ENCODE peak calls at places on chromosomes 5 and 9, in six cellular contexts. One of them, this sample, is unnamed. For H3K4me1, the result is how much of the 10 kb centered on the place peaks cover.

GRCh38 chr5:11384441-11385250 is 519.6 kb downstream of the CTNND2 start:
- DNase-seq in iPS DF 6.9: no peak
- DNase-seq in right cardiac atrium: peak
- DNase-seq in lower lobe of right lung: peak
- DNase-seq in adrenal gland: no peak
- DNase-seq in heart left ventricle: no peak
- DNase-seq in this sample: peak

GRCh38 chr5:68420476-68421344 is 205.2 kb downstream of the PIK3R1 start:
- DNase-seq in iPS DF 6.9: no peak
- DNase-seq in right cardiac atrium: peak
- DNase-seq in lower lobe of right lung: peak
- DNase-seq in adrenal gland: peak
- DNase-seq in heart left ventricle: peak
- DNase-seq in this sample: no peak

GRCh38 chr5:66247176-66247960 is 103.3 kb downstream of the SREK1 start:
- DNase-seq in iPS DF 6.9: no peak
- DNase-seq in right cardiac atrium: no peak
- DNase-seq in lower lobe of right lung: no peak
- DNase-seq in adrenal gland: no peak
- DNase-seq in heart left ventricle: no peak
- DNase-seq in this sample: no peak

GRCh38 chr5:173643964-173644363 is 27.5 kb upstream of the BOD1 start:
- DNase-seq in iPS DF 6.9: peak
- DNase-seq in right cardiac atrium: no peak
- DNase-seq in lower lobe of right lung: no peak
- DNase-seq in adrenal gland: no peak
- DNase-seq in heart left ventricle: no peak
- DNase-seq in this sample: no peak

GRCh38 chr9:132768932-132769894 is 98.9 kb downstream of the GTF3C4 start:
- DNase-seq in iPS DF 6.9: peak
- DNase-seq in right cardiac atrium: peak
- DNase-seq in lower lobe of right lung: peak
- DNase-seq in adrenal gland: peak
- DNase-seq in heart left ventricle: peak
- DNase-seq in this sample: no peak

GRCh38 chr9:99071313-99072039 is 33.4 kb upstream of the TGFBR1 start:
- DNase-seq in iPS DF 6.9: no peak
- DNase-seq in right cardiac atrium: no peak
- DNase-seq in lower lobe of right lung: no peak
- DNase-seq in adrenal gland: no peak
- DNase-seq in heart left ventricle: peak
- DNase-seq in this sample: no peak

GRCh38 chr5:172846249-172846648 is 12.2 kb downstream of the ERGIC1 start:
- DNase-seq in iPS DF 6.9: no peak
- DNase-seq in right cardiac atrium: no peak
- DNase-seq in lower lobe of right lung: no peak
- DNase-seq in adrenal gland: no peak
- DNase-seq in heart left ventricle: no peak
- DNase-seq in this sample: no peak

GRCh38 chr5:5340206-5340729 is 82.2 kb upstream of the ICE1 start:
- DNase-seq in iPS DF 6.9: peak
- DNase-seq in right cardiac atrium: peak
- DNase-seq in lower lobe of right lung: no peak
- DNase-seq in adrenal gland: peak
- DNase-seq in heart left ventricle: peak
- DNase-seq in this sample: peak

GRCh38 chr9:136645343-136645902 is 17.3 kb upstream of the EGFL7 start:
- DNase-seq in iPS DF 6.9: no peak
- DNase-seq in right cardiac atrium: no peak
- DNase-seq in lower lobe of right lung: peak
- DNase-seq in adrenal gland: no peak
- DNase-seq in heart left ventricle: no peak
- DNase-seq in this sample: no peak

GRCh38 chr9:136645903-136646754 is 16.6 kb upstream of the EGFL7 start:
- DNase-seq in iPS DF 6.9: no peak
- DNase-seq in right cardiac atrium: peak
- DNase-seq in lower lobe of right lung: peak
- DNase-seq in adrenal gland: peak
- DNase-seq in heart left ventricle: peak
- DNase-seq in this sample: peak

GRCh38 chr9:136648746-136649145 is 14.0 kb upstream of the EGFL7 start:
- DNase-seq in iPS DF 6.9: no peak
- DNase-seq in right cardiac atrium: peak
- DNase-seq in lower lobe of right lung: peak
- DNase-seq in adrenal gland: peak
- DNase-seq in heart left ventricle: peak
- DNase-seq in this sample: peak

GRCh38 chr9:136644593-136645342 is 17.9 kb upstream of the EGFL7 start:
- DNase-seq in iPS DF 6.9: no peak
- DNase-seq in right cardiac atrium: peak
- DNase-seq in lower lobe of right lung: peak
- DNase-seq in adrenal gland: peak
- DNase-seq in heart left ventricle: peak
- DNase-seq in this sample: peak

GRCh38 chr9:136646827-136647711 is 15.6 kb upstream of the EGFL7 start:
- DNase-seq in iPS DF 6.9: no peak
- DNase-seq in right cardiac atrium: peak
- DNase-seq in lower lobe of right lung: peak
- DNase-seq in adrenal gland: no peak
- DNase-seq in heart left ventricle: peak
- DNase-seq in this sample: peak
- H3K4me1 ChIP-seq in iPS DF 6.9: under half
- H3K4me1 ChIP-seq in right cardiac atrium: under half
- H3K4me1 ChIP-seq in lower lobe of right lung: under half
- H3K4me1 ChIP-seq in adrenal gland: under half
- H3K4me1 ChIP-seq in heart left ventricle: half or more
- H3K4me1 ChIP-seq in this sample: under half

DNA sequence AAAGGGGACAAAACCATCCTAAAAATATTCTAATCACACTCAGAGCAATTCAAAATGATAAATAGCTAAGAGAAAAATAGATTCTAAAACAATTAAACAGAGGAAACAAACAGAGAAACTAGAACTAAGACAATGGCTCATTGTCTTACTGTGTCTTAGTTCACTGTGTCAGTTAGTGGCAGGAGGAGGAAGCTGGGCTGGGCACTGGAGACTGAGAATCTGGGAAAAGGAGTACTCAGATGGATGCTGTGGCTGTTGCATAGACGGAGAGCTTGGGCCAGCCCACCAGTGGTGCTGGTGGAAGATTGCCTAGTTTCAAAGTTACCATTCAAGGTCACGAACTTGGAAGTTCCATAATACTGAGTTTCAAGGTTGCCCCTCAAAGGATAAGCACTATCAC is 94.7 kb upstream of the IFNK start:
- DNase-seq in iPS DF 6.9: no peak
- DNase-seq in right cardiac atrium: no peak
- DNase-seq in lower lobe of right lung: no peak
- DNase-seq in adrenal gland: no peak
- DNase-seq in heart left ventricle: no peak
- DNase-seq in this sample: no peak
- H3K27ac ChIP-seq in iPS DF 6.9: no peak
- H3K27ac ChIP-seq in right cardiac atrium: no peak
- H3K27ac ChIP-seq in lower lobe of right lung: no peak
- H3K27ac ChIP-seq in adrenal gland: no peak
- H3K27ac ChIP-seq in heart left ventricle: no peak
- H3K27ac ChIP-seq in this sample: no peak

GRCh38 chr9:134368571-134368970 is 42.3 kb downstream of the RXRA start:
- DNase-seq in iPS DF 6.9: no peak
- DNase-seq in right cardiac atrium: no peak
- DNase-seq in lower lobe of right lung: no peak
- DNase-seq in adrenal gland: no peak
- DNase-seq in heart left ventricle: no peak
- DNase-seq in this sample: no peak
- H3K4me1 ChIP-seq in iPS DF 6.9: under half
- H3K4me1 ChIP-seq in right cardiac atrium: under half
- H3K4me1 ChIP-seq in lower lobe of right lung: half or more
- H3K4me1 ChIP-seq in adrenal gland: half or more
- H3K4me1 ChIP-seq in heart left ventricle: half or more
- H3K4me1 ChIP-seq in this sample: half or more

DNA sequence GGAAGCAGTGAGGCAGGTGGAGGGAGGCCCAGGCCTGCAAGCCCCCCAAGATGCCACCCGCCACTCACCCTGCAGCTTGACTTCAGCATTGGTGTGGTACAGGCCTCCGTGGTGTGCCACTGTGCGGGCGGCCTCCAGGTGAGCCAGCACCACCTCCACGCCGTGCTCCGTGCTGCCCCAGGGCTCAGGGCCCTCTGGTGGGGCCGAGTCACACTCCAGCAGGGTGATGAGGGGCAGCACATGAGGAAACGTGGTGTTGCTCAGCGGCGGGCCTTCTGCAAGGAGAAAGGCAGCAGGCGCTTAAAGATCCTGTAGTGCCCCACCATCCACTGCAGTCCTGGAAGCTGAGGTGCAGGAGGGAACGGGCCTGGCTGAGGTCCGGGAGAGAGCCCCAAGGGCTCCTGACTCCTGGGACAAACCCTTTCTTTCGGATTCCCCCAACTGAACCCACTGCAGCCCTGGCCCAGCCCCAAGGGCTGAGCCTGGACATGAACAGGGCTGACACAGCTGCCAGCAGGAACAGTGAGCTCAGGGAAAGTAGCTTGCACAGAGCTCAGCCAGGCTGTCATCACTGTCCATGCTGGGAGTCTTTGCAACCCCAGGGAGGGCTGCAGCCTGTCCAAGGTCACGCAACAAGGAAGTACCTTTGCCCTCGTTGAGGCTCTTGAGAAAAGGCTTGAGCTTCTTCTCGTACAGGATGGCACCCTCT is 4.7 kb upstream of the TOR2A start:
- DNase-seq in iPS DF 6.9: no peak
- DNase-seq in right cardiac atrium: peak
- DNase-seq in lower lobe of right lung: no peak
- DNase-seq in adrenal gland: no peak
- DNase-seq in heart left ventricle: no peak
- DNase-seq in this sample: no peak
- H3K27ac ChIP-seq in iPS DF 6.9: no peak
- H3K27ac ChIP-seq in right cardiac atrium: peak
- H3K27ac ChIP-seq in lower lobe of right lung: peak
- H3K27ac ChIP-seq in adrenal gland: peak
- H3K27ac ChIP-seq in heart left ventricle: no peak
- H3K27ac ChIP-seq in this sample: no peak

DNA sequence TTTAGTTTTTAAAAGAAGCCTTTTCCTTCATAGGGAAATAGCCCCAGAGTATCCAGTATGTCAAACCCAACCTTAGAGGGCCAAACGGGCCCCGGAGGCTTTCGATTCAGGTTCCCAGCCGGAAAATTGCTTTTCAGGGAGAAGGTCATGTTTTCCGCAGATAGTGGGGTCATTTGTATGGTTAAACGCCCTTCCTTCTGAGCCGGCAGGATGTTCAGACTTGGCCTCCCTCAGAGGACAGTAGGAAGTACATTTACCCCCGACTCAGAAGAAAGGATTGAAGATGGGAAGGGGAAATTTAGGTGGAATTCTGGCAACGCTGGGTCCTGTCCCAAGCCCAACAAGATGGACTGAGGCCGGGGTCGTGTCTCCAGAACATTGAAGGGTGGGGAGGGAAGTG is 195.2 kb downstream of the AOPEP start:
- DNase-seq in iPS DF 6.9: no peak
- DNase-seq in right cardiac atrium: no peak
- DNase-seq in lower lobe of right lung: no peak
- DNase-seq in adrenal gland: no peak
- DNase-seq in heart left ventricle: no peak
- DNase-seq in this sample: no peak
- H3K4me1 ChIP-seq in iPS DF 6.9: under half
- H3K4me1 ChIP-seq in right cardiac atrium: under half
- H3K4me1 ChIP-seq in lower lobe of right lung: half or more
- H3K4me1 ChIP-seq in adrenal gland: under half
- H3K4me1 ChIP-seq in heart left ventricle: under half
- H3K4me1 ChIP-seq in this sample: under half

GRCh38 chr5:71971862-71972261 is 135.4 kb upstream of the MAP1B start:
- DNase-seq in iPS DF 6.9: no peak
- DNase-seq in right cardiac atrium: no peak
- DNase-seq in lower lobe of right lung: no peak
- DNase-seq in adrenal gland: no peak
- DNase-seq in heart left ventricle: no peak
- DNase-seq in this sample: no peak

GRCh38 chr5:71972777-71973473 is 134.3 kb upstream of the MAP1B start:
- DNase-seq in iPS DF 6.9: no peak
- DNase-seq in right cardiac atrium: no peak
- DNase-seq in lower lobe of right lung: no peak
- DNase-seq in adrenal gland: no peak
- DNase-seq in heart left ventricle: peak
- DNase-seq in this sample: no peak

GRCh38 chr5:71974622-71975021 is 132.7 kb upstream of the MAP1B start:
- DNase-seq in iPS DF 6.9: no peak
- DNase-seq in right cardiac atrium: no peak
- DNase-seq in lower lobe of right lung: no peak
- DNase-seq in adrenal gland: peak
- DNase-seq in heart left ventricle: no peak
- DNase-seq in this sample: no peak

GRCh38 chr5:71974165-71974564 is 133.1 kb upstream of the MAP1B start:
- DNase-seq in iPS DF 6.9: no peak
- DNase-seq in right cardiac atrium: no peak
- DNase-seq in lower lobe of right lung: no peak
- DNase-seq in adrenal gland: peak
- DNase-seq in heart left ventricle: no peak
- DNase-seq in this sample: no peak

GRCh38 chr5:71973563-71973962 is 133.7 kb upstream of the MAP1B start:
- DNase-seq in iPS DF 6.9: no peak
- DNase-seq in right cardiac atrium: no peak
- DNase-seq in lower lobe of right lung: no peak
- DNase-seq in adrenal gland: no peak
- DNase-seq in heart left ventricle: no peak
- DNase-seq in this sample: no peak
- H3K27ac ChIP-seq in iPS DF 6.9: no peak
- H3K27ac ChIP-seq in right cardiac atrium: peak
- H3K27ac ChIP-seq in lower lobe of right lung: peak
- H3K27ac ChIP-seq in adrenal gland: peak
- H3K27ac ChIP-seq in heart left ventricle: peak
- H3K27ac ChIP-seq in this sample: peak

DNA sequence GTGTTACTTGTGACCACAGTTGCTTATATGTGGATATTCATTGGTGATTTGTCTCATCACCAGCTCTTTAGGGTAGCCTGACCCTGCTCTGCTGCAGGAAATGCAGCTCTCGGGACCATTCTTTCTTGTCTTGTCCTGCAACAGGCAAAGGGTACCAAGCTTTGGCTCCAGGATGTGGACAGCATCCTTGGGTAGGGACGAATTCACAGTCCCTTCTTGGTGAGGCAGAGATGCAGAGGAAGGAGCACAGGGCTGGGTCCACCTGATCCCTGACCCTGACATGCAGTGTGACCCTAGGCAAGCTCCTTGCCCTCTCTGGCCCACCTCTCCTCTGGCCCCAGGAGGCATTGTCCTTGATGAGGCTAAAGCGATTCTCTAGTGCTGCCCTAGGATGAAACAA is 37.0 kb upstream of the SYNPO start:
- DNase-seq in iPS DF 6.9: no peak
- DNase-seq in right cardiac atrium: peak
- DNase-seq in lower lobe of right lung: no peak
- DNase-seq in adrenal gland: no peak
- DNase-seq in heart left ventricle: no peak
- DNase-seq in this sample: peak
- H3K4me1 ChIP-seq in iPS DF 6.9: under half
- H3K4me1 ChIP-seq in right cardiac atrium: under half
- H3K4me1 ChIP-seq in lower lobe of right lung: under half
- H3K4me1 ChIP-seq in adrenal gland: under half
- H3K4me1 ChIP-seq in heart left ventricle: under half
- H3K4me1 ChIP-seq in this sample: under half

This sample was measured in kidney.